ENCODE peak calls at places on chromosome 5, in seven cellular contexts. V is WERI-Rb-1; Q is astrocyte of the spinal cord; M is GM04504; Z is NCI-H748 treated with DMSO at 0.1 percent for 48 hours; H is stimulated activated CD4-positive, alpha-beta T cell treated with anti-CD3 and anti-CD28 coated beads, Interleukin-4, amount 100 ng/mL, for 48 hours; W is HFF-Myc. U is an unnamed sample.

GRCh38 chr5:114296191-114296590 is 65.7 kb upstream of the KCNN2 start:
- DNase-seq in V (no peak), Q (no peak), M (no peak), Z (no peak), H (no peak), W (peak), U (no peak)

GRCh38 chr5:142356318-142356715 is 31.5 kb upstream of the SPRY4 start:
- DNase-seq in V (no peak), Q (peak), M (peak), Z (no peak), H (no peak), W (peak), U (peak)

GRCh38 chr5:171835066-171835465 is 49.4 kb downstream of the SMIM23 start:
- DNase-seq in V (no peak), Q (no peak), M (no peak), Z (no peak), H (no peak), W (no peak), U (no peak)

GRCh38 chr5:141762790-141763368 is 80.8 kb upstream of the ARAP3 start:
- DNase-seq in V (no peak), Q (no peak), M (no peak), Z (no peak), H (no peak), W (no peak), U (no peak)

GRCh38 chr5:369151-369939 is 47.8 kb downstream of the AHRR start:
- DNase-seq in V (no peak), Q (no peak), M (no peak), Z (no peak), H (no peak), W (no peak), U (no peak)

GRCh38 chr5:88689662-88690351 is 193.2 kb downstream of the MEF2C start:
- DNase-seq in V (no peak), Q (peak), M (no peak), Z (no peak), H (no peak), W (no peak), U (no peak)

GRCh38 chr5:142807378-142807911 is 37.3 kb downstream of the ARHGAP26 start:
- DNase-seq in V (no peak), Q (no peak), M (no peak), Z (no peak), H (no peak), W (no peak), U (no peak)

GRCh38 chr5:72255237-72255636 is 64.8 kb downstream of the MRPS27 start:
- DNase-seq in V (no peak), Q (no peak), M (no peak), Z (peak), H (no peak), W (no peak), U (no peak)

GRCh38 chr5:164505791-164506190 is 1000.4 kb downstream of the MAT2B start:
- DNase-seq in V (no peak), Q (no peak), M (no peak), Z (no peak), H (no peak), W (no peak), U (no peak)